ENCODE peak calls at places on chromosomes 7 and 10, in six cellular contexts. L is tibial nerve, F is lung, B is psoas muscle, X is PC-9, D is A549. S is an unnamed sample.

GRCh38 chr10:970311-971149 is 17.7 kb upstream of the GTPBP4 start:
- DNase-seq in L (no peak), F (peak; percentile 81), B (peak; percentile 58), X (no peak), D (no peak), S (no peak)

GRCh38 chr7:66921396-66921917 is 432 bp downstream of the TMEM248 start:
- DNase-seq in L (no peak), F (peak; percentile 65), B (peak; percentile 61), X (no peak), D (peak; percentile 13), S (no peak)

GRCh38 chr7:73573276-73573675 is 5.1 kb downstream of the TBL2 start:
- DNase-seq in L (no peak), F (no peak), B (no peak), X (no peak), D (no peak), S (no peak)

GRCh38 chr7:147068877-147069276 is 952.3 kb downstream of the CNTNAP2 start:
- DNase-seq in L (no peak), F (no peak), B (no peak), X (no peak), D (no peak), S (no peak)

GRCh38 chr10:23174075-23174973 is 17.8 kb upstream of the PTF1A start:
- DNase-seq in L (no peak), F (no peak), B (no peak), X (no peak), D (no peak), S (no peak)

GRCh38 chr10:90856261-90856660 is 1.6 kb downstream of the HTR7 start:
- DNase-seq in L (no peak), F (no peak), B (no peak), X (no peak), D (no peak), S (no peak)

GRCh38 chr7:116348356-116348755 is 138.0 kb downstream of the TES start:
- DNase-seq in L (no peak), F (no peak), B (no peak), X (no peak), D (no peak), S (no peak)

GRCh38 chr10:101889256-101890210 is 45.9 kb upstream of the KCNIP2 start:
- DNase-seq in L (peak; percentile 38), F (peak; percentile 65), B (peak; percentile 79), X (peak; percentile 48), D (peak; percentile 73), S (peak; percentile 53)

GRCh38 chr10:110324805-110325280 is 20.1 kb upstream of the SMNDC1 start:
- DNase-seq in L (no peak), F (no peak), B (no peak), X (no peak), D (no peak), S (no peak)

GRCh38 chr10:69994262-69994661 is 58.4 kb upstream of the MACROH2A2 start:
- DNase-seq in L (no peak), F (peak; percentile 54), B (no peak), X (no peak), D (peak; percentile 74), S (no peak)

GRCh38 chr7:30648744-30649540 is 33.3 kb downstream of the CRHR2 start:
- DNase-seq in L (no peak), F (no peak), B (no peak), X (no peak), D (no peak), S (no peak)

GRCh38 chr10:134205-134742 is 981 bp upstream of the ZMYND11 start:
- DNase-seq in L (no peak), F (no peak), B (no peak), X (no peak), D (no peak), S (no peak)

GRCh38 chr7:155450828-155451521 is 7.0 kb upstream of the EN2 start:
- DNase-seq in L (no peak), F (no peak), B (no peak), X (no peak), D (no peak), S (no peak)

GRCh38 chr7:108146070-108146842 is 16.1 kb upstream of the LAMB4 start:
- DNase-seq in L (peak; percentile 19), F (peak; percentile 62), B (no peak), X (peak; percentile 70), D (peak; percentile 75), S (peak; percentile 71)

GRCh38 chr7:140654661-140655060 is 14.0 kb upstream of the DENND2A start:
- DNase-seq in L (no peak), F (no peak), B (no peak), X (no peak), D (no peak), S (no peak)

GRCh38 chr10:16947071-16947470 is 129.8 kb upstream of the RSU1 start:
- DNase-seq in L (no peak), F (no peak), B (no peak), X (no peak), D (no peak), S (no peak)

GRCh38 chr10:78784454-78785414 is 284.0 kb upstream of the ZMIZ1 start:
- DNase-seq in L (no peak), F (no peak), B (no peak), X (no peak), D (no peak), S (no peak)

GRCh38 chr10:112307631-112308502 is 24.7 kb downstream of the TECTB start:
- DNase-seq in L (no peak), F (peak; percentile 45), B (no peak), X (peak; percentile 8), D (peak; percentile 36), S (no peak)

GRCh38 chr10:4596951-4597350 is 229.1 kb upstream of the AKR1E2 start:
- DNase-seq in L (no peak), F (no peak), B (no peak), X (no peak), D (no peak), S (no peak)

GRCh38 chr10:97336942-97337719 is 2.6 kb upstream of the FRAT2 start:
- DNase-seq in L (no peak), F (no peak), B (no peak), X (peak; percentile 63), D (no peak), S (no peak)

GRCh38 chr7:66867198-66867790 is 53.7 kb upstream of the TMEM248 start:
- DNase-seq in L (no peak), F (no peak), B (no peak), X (no peak), D (no peak), S (no peak)

GRCh38 chr10:12181065-12181775 is 14.5 kb downstream of the NUDT5 start:
- DNase-seq in L (no peak), F (no peak), B (no peak), X (no peak), D (no peak), S (no peak)

GRCh38 chr10:124579003-124579384 is 117.4 kb downstream of the LHPP start:
- DNase-seq in L (no peak), F (no peak), B (peak; percentile 33), X (no peak), D (no peak), S (no peak)

GRCh38 chr10:124916098-124916584 is 25.8 kb upstream of the ZRANB1 start:
- DNase-seq in L (no peak), F (no peak), B (no peak), X (no peak), D (peak; percentile 36), S (no peak)

GRCh38 chr10:28127881-28128280 is 129.0 kb upstream of the ODAD2 start:
- DNase-seq in L (no peak), F (no peak), B (no peak), X (no peak), D (no peak), S (no peak)

GRCh38 chr7:23471090-23471859 is 984 bp upstream of the IGF2BP3 start:
- DNase-seq in L (no peak), F (no peak), B (no peak), X (peak; percentile 99), D (peak; percentile 92), S (no peak)

GRCh38 chr7:20417675-20418382 is 87.1 kb downstream of the ITGB8 start:
- DNase-seq in L (no peak), F (no peak), B (no peak), X (no peak), D (no peak), S (no peak)

GRCh38 chr7:26200113-26200443 is 468 bp downstream of the HNRNPA2B1 start:
- DNase-seq in L (peak; percentile 56), F (peak; percentile 68), B (peak; percentile 81), X (peak; percentile 59), D (peak; percentile 69), S (no peak)

GRCh38 chr7:143367972-143368371 is 5.5 kb upstream of the FAM131B start:
- DNase-seq in L (no peak), F (no peak), B (no peak), X (peak; percentile 94), D (peak; percentile 58), S (no peak)
- H3K27ac ChIP-seq in L (no peak overlapping the region), F (no peak overlapping the region), B (no peak overlapping the region), X (peak overlapping the region; percentile 5), D (no peak overlapping the region), S (no peak overlapping the region)

DNA sequence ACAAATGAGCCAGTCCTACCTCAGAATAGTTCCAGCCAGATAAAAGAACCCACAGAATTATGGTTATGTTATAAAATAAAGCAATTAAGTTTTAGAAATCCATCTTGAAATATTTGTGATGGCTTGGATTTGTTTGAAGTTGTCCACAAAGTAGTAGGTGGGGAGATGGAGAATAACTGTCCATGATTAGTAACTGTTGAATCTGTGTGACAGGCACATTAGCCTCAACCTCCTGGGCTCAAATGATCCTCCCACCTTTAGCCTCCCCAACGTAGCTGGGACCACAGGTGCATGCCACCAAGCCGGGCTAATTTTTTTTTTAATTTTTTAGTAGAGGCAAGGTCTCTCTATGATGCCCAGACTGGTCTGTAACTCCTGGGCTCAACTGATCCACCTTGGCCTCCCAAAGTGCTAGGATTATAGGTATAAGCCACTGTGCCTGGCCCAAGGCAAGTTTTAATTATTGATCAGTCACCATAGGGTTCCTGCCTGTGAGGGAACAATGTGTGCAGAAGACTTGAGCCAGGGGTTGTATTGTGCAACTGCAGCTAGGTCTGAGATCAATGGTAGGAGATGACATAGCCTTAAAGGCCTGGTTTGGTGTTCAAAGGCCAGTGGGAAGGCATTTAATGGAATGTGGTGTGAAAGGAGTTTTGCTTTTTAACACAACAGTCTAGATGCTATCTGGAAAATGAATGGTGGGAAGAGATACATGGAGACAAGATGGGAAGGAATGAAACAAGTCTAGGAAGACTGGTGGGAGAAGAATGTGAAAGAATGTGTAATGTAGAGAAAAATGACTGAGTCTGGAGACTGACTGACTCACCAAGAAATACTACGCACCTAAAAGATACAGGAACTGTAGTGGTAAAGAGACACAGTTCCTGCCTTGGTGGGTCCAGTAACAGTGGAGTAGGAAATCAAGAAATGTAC is 9.8 kb downstream of the HNRNPF start:
- DNase-seq in L (no peak), F (no peak), B (no peak), X (no peak), D (no peak), S (no peak)
- H3K4me1 ChIP-seq in L (no peaks in the 10 kb centered on the region), F (peaks cover 19% of the 10 kb centered on the region), B (peaks cover 70% of the 10 kb centered on the region), X (peaks cover 85% of the 10 kb centered on the region), D (peaks cover 82% of the 10 kb centered on the region), S (peaks cover 72% of the 10 kb centered on the region)

DNA sequence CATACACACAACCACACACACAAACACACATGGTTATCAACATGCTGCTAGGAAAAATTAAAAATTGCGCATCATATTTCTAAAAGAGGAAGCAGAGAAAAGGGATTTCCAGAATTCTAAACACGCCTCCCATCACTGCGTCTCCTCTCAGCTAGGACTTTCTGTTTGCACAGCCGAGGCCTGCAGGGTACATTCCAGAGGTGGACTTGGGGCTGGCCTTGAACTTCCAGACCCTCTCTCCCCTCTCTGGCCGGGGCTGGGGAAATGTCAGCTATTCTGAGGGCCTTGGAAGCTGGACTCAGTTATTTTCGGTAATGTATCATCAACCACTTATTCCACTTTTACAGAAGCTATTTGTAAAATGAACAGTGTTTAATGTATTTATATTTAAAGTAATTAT is 168.7 kb downstream of the GALNT17 start:
- DNase-seq in L (no peak), F (no peak), B (no peak), X (no peak), D (no peak), S (no peak)
- H3K27ac ChIP-seq in L (peak overlapping the region; percentile 70), F (no peak overlapping the region), B (no peak overlapping the region), X (no peak overlapping the region), D (no peak overlapping the region), S (no peak overlapping the region)

GRCh38 chr7:132407764-132408163 is 168.5 kb downstream of the PLXNA4 start:
- DNase-seq in L (no peak), F (no peak), B (no peak), X (no peak), D (no peak), S (no peak)
- H3K4me1 ChIP-seq in L (no peaks in the 10 kb centered on the region), F (peaks cover 5% of the 10 kb centered on the region), B (peaks cover 6% of the 10 kb centered on the region), X (no peaks in the 10 kb centered on the region), D (no peaks in the 10 kb centered on the region), S (no peaks in the 10 kb centered on the region)